ENCODE peak calls at places on chromosome 18, in four cellular contexts. One of them, this sample, is unnamed.

GRCh38 chr18:11906181-11906580 is 1.9 kb downstream of the MPPE1 start:
- DNase-seq in astrocyte of the spinal cord: no peak
- DNase-seq in NCI-H2081: no peak
- DNase-seq in cardiac fibroblast: no peak
- DNase-seq in this sample: no peak

GRCh38 chr18:42157420-42157819 is 202.4 kb downstream of the PIK3C3 start:
- DNase-seq in astrocyte of the spinal cord: no peak
- DNase-seq in NCI-H2081: no peak
- DNase-seq in cardiac fibroblast: no peak
- DNase-seq in this sample: no peak

GRCh38 chr18:51235011-51235789 is 37.7 kb upstream of the MEX3C start:
- DNase-seq in astrocyte of the spinal cord: peak
- DNase-seq in NCI-H2081: no peak
- DNase-seq in cardiac fibroblast: peak
- DNase-seq in this sample: no peak

GRCh38 chr18:79903787-79904356 is 47.6 kb downstream of the SLC66A2 start:
- DNase-seq in astrocyte of the spinal cord: no peak
- DNase-seq in NCI-H2081: no peak
- DNase-seq in cardiac fibroblast: no peak
- DNase-seq in this sample: no peak

GRCh38 chr18:43265465-43265864 is 11.8 kb downstream of the SYT4 start:
- DNase-seq in astrocyte of the spinal cord: no peak
- DNase-seq in NCI-H2081: no peak
- DNase-seq in cardiac fibroblast: no peak
- DNase-seq in this sample: no peak

GRCh38 chr18:38654966-38655365 is 1089.4 kb upstream of the CELF4 start:
- DNase-seq in astrocyte of the spinal cord: no peak
- DNase-seq in NCI-H2081: no peak
- DNase-seq in cardiac fibroblast: peak
- DNase-seq in this sample: no peak

GRCh38 chr18:1840878-1841277 is 730.4 kb downstream of the METTL4 start:
- DNase-seq in astrocyte of the spinal cord: no peak
- DNase-seq in NCI-H2081: no peak
- DNase-seq in cardiac fibroblast: no peak
- DNase-seq in this sample: no peak

GRCh38 chr18:8828798-8829197 is 123.4 kb downstream of the MTCL1 start:
- DNase-seq in astrocyte of the spinal cord: no peak
- DNase-seq in NCI-H2081: no peak
- DNase-seq in cardiac fibroblast: no peak
- DNase-seq in this sample: no peak

GRCh38 chr18:63126134-63127067 is 193.2 kb downstream of the BCL2 start:
- DNase-seq in astrocyte of the spinal cord: no peak
- DNase-seq in NCI-H2081: no peak
- DNase-seq in cardiac fibroblast: no peak
- DNase-seq in this sample: no peak

GRCh38 chr18:58908006-58908405 is 43.3 kb downstream of the ZNF532 start:
- DNase-seq in astrocyte of the spinal cord: no peak
- DNase-seq in NCI-H2081: no peak
- DNase-seq in cardiac fibroblast: no peak
- DNase-seq in this sample: no peak

GRCh38 chr18:44969214-44969842 is 288.6 kb downstream of the SETBP1 start:
- DNase-seq in astrocyte of the spinal cord: peak
- DNase-seq in NCI-H2081: no peak
- DNase-seq in cardiac fibroblast: peak
- DNase-seq in this sample: no peak